ENCODE peak calls at places on chromosome 10, in seven cellular contexts. Y is GM04503; D is activated effector memory CD4-positive, alpha-beta T cell treated with Interleukin-2 at 50 U/mL for 16 hours; G is AG09319; F is stimulated activated CD4-positive, alpha-beta T cell treated with anti-CD3 and anti-CD28 coated beads, Interleukin-15, amount 100 ng/mL, for 1 hour; I is GM12865; J is naive thymus-derived CD4-positive, alpha-beta T cell. E is an unnamed sample.

GRCh38 chr10:70722820-70723424 is 50.6 kb downstream of the ADAMTS14 start:
- DNase-seq in D (no peak), G (no peak), F (no peak), I (no peak), Y (peak), J (no peak), E (no peak)

GRCh38 chr10:6563075-6563474 is 17.0 kb downstream of the PRKCQ start:
- DNase-seq in G (no peak), D (no peak), F (no peak), Y (no peak), I (no peak), J (no peak), E (no peak)

GRCh38 chr10:48964038-48964437 is 24.4 kb upstream of the LRRC18 start:
- DNase-seq in Y (no peak), F (no peak), I (no peak), D (no peak), J (no peak), G (no peak), E (no peak)

GRCh38 chr10:18968196-18968595 is 80.4 kb upstream of the MALRD1 start:
- DNase-seq in I (no peak), D (no peak), G (no peak), F (no peak), Y (no peak), J (no peak), E (no peak)

GRCh38 chr10:124025152-124025551 is 68.2 kb downstream of the CHST15 start:
- DNase-seq in Y (no peak), F (no peak), J (no peak), D (no peak), G (no peak), I (no peak), E (no peak)

GRCh38 chr10:53574024-53574423 is 801.4 kb upstream of the MBL2 start:
- DNase-seq in J (no peak), I (no peak), D (no peak), Y (no peak), G (no peak), F (no peak), E (no peak)

GRCh38 chr10:10758306-10758705 is 259.4 kb upstream of the CELF2 start:
- DNase-seq in G (no peak), J (no peak), D (no peak), I (no peak), F (no peak), Y (no peak), E (no peak)

GRCh38 chr10:5490698-5491464 is 8.5 kb downstream of the CALML5 start:
- DNase-seq in G (no peak), D (no peak), I (peak), Y (no peak), J (no peak), F (no peak), E (no peak)

GRCh38 chr10:63414481-63415260 is 51.1 kb downstream of the JMJD1C start:
- DNase-seq in Y (no peak), J (no peak), D (no peak), I (no peak), G (no peak), F (no peak), E (no peak)

GRCh38 chr10:103584216-103585010 is 90.9 kb downstream of the NEURL1 start:
- DNase-seq in Y (no peak), G (no peak), F (peak), D (peak), I (no peak), J (peak), E (peak)

GRCh38 chr10:5629789-5630436 is 36.5 kb downstream of the ASB13 start:
- DNase-seq in F (peak), G (peak), I (peak), D (peak), Y (no peak), J (peak), E (peak)

GRCh38 chr10:10684972-10685371 is 332.7 kb upstream of the CELF2 start:
- DNase-seq in I (no peak), D (no peak), J (no peak), G (no peak), F (no peak), Y (no peak), E (no peak)

GRCh38 chr10:11181996-11182395 is 164.3 kb downstream of the CELF2 start:
- DNase-seq in D (no peak), J (no peak), Y (no peak), F (no peak), G (no peak), I (no peak), E (no peak)

GRCh38 chr10:34648919-34649318 is 166.2 kb downstream of the PARD3 start:
- DNase-seq in F (no peak), I (no peak), Y (no peak), G (no peak), D (no peak), J (no peak), E (no peak)

GRCh38 chr10:34960983-34961382 is 129.2 kb downstream of the CUL2 start:
- DNase-seq in F (no peak), I (no peak), Y (no peak), J (no peak), D (no peak), G (no peak), E (no peak)

GRCh38 chr10:87619705-87620104 is 40.0 kb upstream of the PAPSS2 start:
- DNase-seq in J (no peak), D (no peak), Y (no peak), G (no peak), F (no peak), I (no peak), E (no peak)

GRCh38 chr10:84293574-84294016 is 34.8 kb upstream of the CCSER2 start:
- DNase-seq in F (no peak), G (no peak), D (no peak), J (no peak), Y (no peak), I (no peak), E (no peak)

GRCh38 chr10:15197276-15197675 is 28.8 kb upstream of the NMT2 start:
- DNase-seq in D (no peak), G (no peak), I (no peak), F (no peak), J (no peak), Y (no peak), E (no peak)

GRCh38 chr10:32958992-32959703 is 1.1 kb upstream of the ITGB1 start:
- DNase-seq in J (no peak), D (no peak), G (no peak), F (no peak), Y (no peak), I (peak), E (no peak)

GRCh38 chr10:79385804-79386531 is 38.7 kb downstream of the PPIF start:
- DNase-seq in Y (no peak), J (no peak), D (no peak), F (no peak), G (no peak), I (no peak), E (no peak)

GRCh38 chr10:18104223-18104872 is 35.9 kb upstream of the CACNB2 start:
- DNase-seq in D (no peak), G (no peak), J (peak), Y (no peak), I (peak), F (no peak), E (peak)

GRCh38 chr10:82358486-82359097 is 483.6 kb downstream of the NRG3 start:
- DNase-seq in I (no peak), F (no peak), J (no peak), D (no peak), G (no peak), Y (no peak), E (no peak)

GRCh38 chr10:123142701-123143161 is 5.2 kb upstream of the HMX2 start:
- DNase-seq in J (no peak), Y (no peak), F (no peak), I (no peak), G (no peak), D (no peak), E (no peak)

GRCh38 chr10:126073606-126074005 is 177.2 kb downstream of the FANK1 start:
- DNase-seq in I (no peak), D (no peak), F (no peak), G (no peak), Y (no peak), J (no peak), E (no peak)

GRCh38 chr10:44479306-44479705 is 94.4 kb upstream of the CXCL12 start:
- DNase-seq in J (no peak), D (no peak), Y (no peak), G (no peak), I (no peak), F (no peak), E (no peak)

GRCh38 chr10:50550291-50550839 is 73.4 kb downstream of the SGMS1 start:
- DNase-seq in G (no peak), F (no peak), I (no peak), J (no peak), Y (no peak), D (no peak), E (no peak)